ENCODE peak calls at places on chromosomes 6 and 20, in four cellular contexts. One of them, this sample, is unnamed.

GRCh38 chr20:1934578-1935573 is 39.7 kb downstream of the SIRPA start:
- DNase-seq in cardiac muscle cell: peak; percentile 97
- DNase-seq in BE2C: peak; percentile 35
- DNase-seq in aorta: peak; percentile 93
- DNase-seq in this sample: no peak

GRCh38 chr6:139147628-139148027 is 12.7 kb downstream of the HECA start:
- DNase-seq in cardiac muscle cell: no peak
- DNase-seq in BE2C: no peak
- DNase-seq in aorta: no peak
- DNase-seq in this sample: no peak

GRCh38 chr6:87623248-87623647 is 33.3 kb downstream of the ORC3 start:
- DNase-seq in cardiac muscle cell: peak; percentile 61
- DNase-seq in BE2C: no peak
- DNase-seq in aorta: no peak
- DNase-seq in this sample: no peak

GRCh38 chr6:6057442-6058053 is 50.8 kb upstream of the NRN1 start:
- DNase-seq in cardiac muscle cell: peak; percentile 48
- DNase-seq in BE2C: no peak
- DNase-seq in aorta: no peak
- DNase-seq in this sample: peak; percentile 58

GRCh38 chr20:58078741-58079522 is 149.5 kb downstream of the ANKRD60 start:
- DNase-seq in cardiac muscle cell: peak; percentile 84
- DNase-seq in BE2C: no peak
- DNase-seq in aorta: no peak
- DNase-seq in this sample: no peak

GRCh38 chr6:70520575-70520974 is 46.2 kb upstream of the SDHAF4 start:
- DNase-seq in cardiac muscle cell: peak; percentile 40
- DNase-seq in BE2C: no peak
- DNase-seq in aorta: no peak
- DNase-seq in this sample: no peak

GRCh38 chr6:48747471-48747870 is 636.5 kb upstream of the PTCHD4 start:
- DNase-seq in cardiac muscle cell: no peak
- DNase-seq in BE2C: no peak
- DNase-seq in aorta: no peak
- DNase-seq in this sample: no peak

GRCh38 chr6:20873425-20874190 is 339.4 kb downstream of the CDKAL1 start:
- DNase-seq in cardiac muscle cell: peak; percentile 40
- DNase-seq in BE2C: peak; percentile 20
- DNase-seq in aorta: no peak
- DNase-seq in this sample: no peak

GRCh38 chr20:59667131-59667530 is 62.8 kb downstream of the PHACTR3 start:
- DNase-seq in cardiac muscle cell: no peak
- DNase-seq in BE2C: no peak
- DNase-seq in aorta: peak; percentile 41
- DNase-seq in this sample: no peak
- H3K9me3 ChIP-seq in cardiac muscle cell: no peaks in the 10 kb centered on the region
- H3K9me3 ChIP-seq in BE2C: no peaks in the 10 kb centered on the region
- H3K9me3 ChIP-seq in aorta: no peaks in the 10 kb centered on the region
- H3K9me3 ChIP-seq in this sample: no peaks in the 10 kb centered on the region

GRCh38 chr6:39189131-39189530 is 40.1 kb downstream of the KCNK5 start:
- DNase-seq in cardiac muscle cell: no peak
- DNase-seq in BE2C: no peak
- DNase-seq in aorta: peak; percentile 34
- DNase-seq in this sample: no peak
- H3K4me1 ChIP-seq in cardiac muscle cell: peaks cover 12% of the 10 kb centered on the region
- H3K4me1 ChIP-seq in BE2C: no peaks in the 10 kb centered on the region
- H3K4me1 ChIP-seq in aorta: no peaks in the 10 kb centered on the region
- H3K4me1 ChIP-seq in this sample: peaks cover 37% of the 10 kb centered on the region

DNA sequence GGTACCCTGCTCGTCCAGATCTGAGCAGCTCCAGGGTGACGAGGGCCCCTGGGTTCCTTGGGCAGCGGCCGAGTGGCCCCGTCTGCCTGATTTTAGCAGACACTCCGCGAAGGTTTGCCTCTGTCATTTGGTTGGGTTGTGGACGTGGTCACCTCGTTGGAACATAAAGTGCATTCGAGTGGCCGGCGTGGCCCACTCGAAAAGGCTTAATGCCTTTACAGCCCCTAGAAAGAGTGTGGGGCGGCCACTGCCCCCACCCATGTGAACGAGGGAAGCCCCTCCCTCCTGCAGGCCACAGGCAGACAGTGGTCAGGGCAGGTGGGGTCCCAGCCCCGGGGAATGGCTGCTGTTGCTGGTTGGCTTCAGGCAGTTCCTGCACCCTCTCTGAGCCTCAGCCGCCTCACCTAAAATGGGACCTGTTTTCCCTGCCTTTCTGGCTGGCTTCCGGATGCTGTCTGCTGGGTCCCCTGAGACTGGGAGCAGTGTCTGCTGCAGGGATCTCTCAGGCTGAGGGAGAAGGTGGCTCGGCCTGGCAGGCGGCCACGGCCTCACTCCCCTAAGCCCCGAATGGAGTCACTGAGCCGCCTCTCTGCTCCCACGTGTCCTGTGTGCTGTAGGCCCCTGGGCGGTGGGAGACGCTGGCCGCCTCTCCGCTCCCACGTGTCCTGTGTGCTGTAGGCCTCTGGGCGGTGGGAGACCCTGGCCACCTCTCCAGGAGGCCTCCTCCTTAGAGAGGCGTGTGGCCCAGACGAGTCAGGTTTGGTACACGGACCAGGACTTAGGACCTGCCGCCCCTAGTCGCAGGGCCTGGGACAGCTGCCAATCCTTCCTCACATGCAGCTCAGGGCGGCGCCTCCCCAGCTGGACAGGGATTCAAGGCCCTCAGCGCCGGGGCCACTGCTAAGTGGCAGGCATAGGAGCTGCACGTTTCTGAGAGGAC is 233.0 kb downstream of the ERMARD start:
- DNase-seq in cardiac muscle cell: no peak
- DNase-seq in BE2C: peak; percentile 90
- DNase-seq in aorta: peak; percentile 61
- DNase-seq in this sample: peak; percentile 19
- H3K9me3 ChIP-seq in cardiac muscle cell: no peaks in the 10 kb centered on the region
- H3K9me3 ChIP-seq in BE2C: no peaks in the 10 kb centered on the region
- H3K9me3 ChIP-seq in aorta: no peaks in the 10 kb centered on the region
- H3K9me3 ChIP-seq in this sample: no peaks in the 10 kb centered on the region

GRCh38 chr6:33314515-33314942 is 651 bp upstream of the TAPBP start:
- DNase-seq in cardiac muscle cell: peak; percentile 80
- DNase-seq in BE2C: no peak
- DNase-seq in aorta: peak; percentile 89
- DNase-seq in this sample: peak; percentile 77
- H3K4me1 ChIP-seq in cardiac muscle cell: peaks cover 8% of the 10 kb centered on the region
- H3K4me1 ChIP-seq in BE2C: peaks cover 3% of the 10 kb centered on the region
- H3K4me1 ChIP-seq in aorta: no peaks in the 10 kb centered on the region
- H3K4me1 ChIP-seq in this sample: peaks cover 31% of the 10 kb centered on the region

DNA sequence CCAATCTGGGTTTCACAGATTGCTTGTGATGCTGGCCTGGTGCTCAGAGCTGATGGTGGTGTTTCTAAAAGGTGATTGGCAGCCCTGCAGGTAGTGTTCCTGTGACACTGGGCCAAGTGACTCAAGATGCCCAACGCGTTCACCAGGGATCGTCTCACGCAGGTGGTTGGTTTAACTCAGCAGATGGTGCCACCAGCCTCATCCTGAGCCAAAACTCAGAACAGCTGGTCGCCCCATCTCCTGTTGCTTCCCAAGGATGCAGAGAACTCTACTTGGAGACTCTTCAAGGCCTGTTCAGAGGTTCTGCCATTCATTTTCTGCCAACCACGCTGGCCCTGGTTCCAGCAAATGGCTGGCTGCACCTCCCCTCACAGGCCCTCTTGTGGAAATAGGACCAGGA is 394.4 kb downstream of the CDH26 start:
- DNase-seq in cardiac muscle cell: no peak
- DNase-seq in BE2C: no peak
- DNase-seq in aorta: no peak
- DNase-seq in this sample: no peak
- H3K9me3 ChIP-seq in cardiac muscle cell: no peaks in the 10 kb centered on the region
- H3K9me3 ChIP-seq in BE2C: no peaks in the 10 kb centered on the region
- H3K9me3 ChIP-seq in aorta: no peaks in the 10 kb centered on the region
- H3K9me3 ChIP-seq in this sample: peaks cover 5% of the 10 kb centered on the region

GRCh38 chr6:157655139-157655538 is 167.9 kb upstream of the SNX9 start:
- DNase-seq in cardiac muscle cell: no peak
- DNase-seq in BE2C: no peak
- DNase-seq in aorta: peak; percentile 50
- DNase-seq in this sample: no peak
- H3K4me1 ChIP-seq in cardiac muscle cell: no peaks in the 10 kb centered on the region
- H3K4me1 ChIP-seq in BE2C: peaks cover 6% of the 10 kb centered on the region
- H3K4me1 ChIP-seq in aorta: no peaks in the 10 kb centered on the region
- H3K4me1 ChIP-seq in this sample: no peaks in the 10 kb centered on the region